ENCODE peak calls at places on chromosomes 11 and 22, in six cellular contexts. E is effector memory CD4-positive, alpha-beta T cell; P is H1; D is pancreas; Z is body of pancreas; I is fibroblast of lung. Q is an unnamed sample. For H3K9me3, the result is how much of the 10 kb centered on the place peaks cover.

GRCh38 chr11:26805001-26805400 is 83.1 kb upstream of the SLC5A12 start:
- DNase-seq in E (no peak), P (no peak), D (no peak), Z (no peak), I (peak), Q (no peak)

GRCh38 chr11:10998674-10999073 is 140.8 kb upstream of the ZBED5 start:
- DNase-seq in E (no peak), P (no peak), D (no peak), Z (no peak), I (no peak), Q (no peak)

GRCh38 chr22:17483670-17484372 is 79.5 kb upstream of the SLC25A18 start:
- DNase-seq in E (no peak), P (no peak), D (no peak), Z (no peak), I (no peak), Q (no peak)

GRCh38 chr11:112785104-112785503 is 176.1 kb upstream of the NCAM1 start:
- DNase-seq in E (no peak), P (no peak), D (no peak), Z (no peak), I (no peak), Q (no peak)

GRCh38 chr11:34029176-34029575 is 22.4 kb upstream of the CAPRIN1 start:
- DNase-seq in E (no peak), P (no peak), D (no peak), Z (no peak), I (no peak), Q (no peak)

GRCh38 chr11:65880844-65881421 is 1.3 kb downstream of the CTSW start:
- DNase-seq in E (no peak), P (no peak), D (no peak), Z (no peak), I (no peak), Q (no peak)

GRCh38 chr22:41256254-41256897 is 15.6 kb upstream of the CHADL start:
- DNase-seq in E (no peak), P (no peak), D (no peak), Z (no peak), I (peak), Q (no peak)

GRCh38 chr11:75422248-75423231 is 10.5 kb downstream of the KLHL35 start:
- DNase-seq in E (no peak), P (no peak), D (peak), Z (peak), I (no peak), Q (no peak)

GRCh38 chr11:1899100-1899499 is 7.4 kb upstream of the PRR33 start:
- DNase-seq in E (no peak), P (no peak), D (no peak), Z (peak), I (no peak), Q (no peak)

GRCh38 chr11:2473361-2474058 is 28.7 kb downstream of the KCNQ1 start:
- DNase-seq in E (no peak), P (no peak), D (no peak), Z (no peak), I (no peak), Q (no peak)

GRCh38 chr11:17591293-17591692 is 44.2 kb downstream of the OTOG start:
- DNase-seq in E (no peak), P (no peak), D (no peak), Z (no peak), I (no peak), Q (no peak)

GRCh38 chr22:24379536-24379935 is 47.9 kb upstream of the ADORA2A start:
- DNase-seq in E (no peak), P (no peak), D (no peak), Z (no peak), I (no peak), Q (no peak)

GRCh38 chr11:2270322-2271076 is at the start of gene ASCL2:
- DNase-seq in E (no peak), P (no peak), D (no peak), Z (no peak), I (no peak), Q (no peak)

GRCh38 chr11:121841487-121842167 is 274.4 kb downstream of the BLID start:
- DNase-seq in E (no peak), P (no peak), D (no peak), Z (peak), I (peak), Q (no peak)

GRCh38 chr11:13896990-13897353 is 65.6 kb upstream of the SPON1 start:
- DNase-seq in E (no peak), P (no peak), D (no peak), Z (no peak), I (no peak), Q (no peak)

GRCh38 chr11:86670179-86670578 is 2.2 kb downstream of the ME3 start:
- DNase-seq in E (no peak), P (no peak), D (no peak), Z (no peak), I (peak), Q (no peak)

GRCh38 chr11:70697701-70698100 is 299.4 kb downstream of the CTTN start:
- DNase-seq in E (no peak), P (no peak), D (no peak), Z (no peak), I (no peak), Q (no peak)

GRCh38 chr11:83744620-83745192 is 458.5 kb upstream of the CCDC90B start:
- DNase-seq in E (no peak), P (no peak), D (no peak), Z (no peak), I (no peak), Q (no peak)

GRCh38 chr11:86495341-86495740 is 120.7 kb downstream of the CCDC81 start:
- DNase-seq in E (no peak), P (no peak), D (no peak), Z (no peak), I (no peak), Q (no peak)

GRCh38 chr11:36878747-36879146 is 280.7 kb upstream of the RAG2 start:
- DNase-seq in E (no peak), P (no peak), D (no peak), Z (no peak), I (no peak), Q (no peak)

GRCh38 chr11:16093889-16094653 is 262.3 kb downstream of the SOX6 start:
- DNase-seq in E (no peak), P (no peak), D (no peak), Z (no peak), I (no peak), Q (no peak)

DNA sequence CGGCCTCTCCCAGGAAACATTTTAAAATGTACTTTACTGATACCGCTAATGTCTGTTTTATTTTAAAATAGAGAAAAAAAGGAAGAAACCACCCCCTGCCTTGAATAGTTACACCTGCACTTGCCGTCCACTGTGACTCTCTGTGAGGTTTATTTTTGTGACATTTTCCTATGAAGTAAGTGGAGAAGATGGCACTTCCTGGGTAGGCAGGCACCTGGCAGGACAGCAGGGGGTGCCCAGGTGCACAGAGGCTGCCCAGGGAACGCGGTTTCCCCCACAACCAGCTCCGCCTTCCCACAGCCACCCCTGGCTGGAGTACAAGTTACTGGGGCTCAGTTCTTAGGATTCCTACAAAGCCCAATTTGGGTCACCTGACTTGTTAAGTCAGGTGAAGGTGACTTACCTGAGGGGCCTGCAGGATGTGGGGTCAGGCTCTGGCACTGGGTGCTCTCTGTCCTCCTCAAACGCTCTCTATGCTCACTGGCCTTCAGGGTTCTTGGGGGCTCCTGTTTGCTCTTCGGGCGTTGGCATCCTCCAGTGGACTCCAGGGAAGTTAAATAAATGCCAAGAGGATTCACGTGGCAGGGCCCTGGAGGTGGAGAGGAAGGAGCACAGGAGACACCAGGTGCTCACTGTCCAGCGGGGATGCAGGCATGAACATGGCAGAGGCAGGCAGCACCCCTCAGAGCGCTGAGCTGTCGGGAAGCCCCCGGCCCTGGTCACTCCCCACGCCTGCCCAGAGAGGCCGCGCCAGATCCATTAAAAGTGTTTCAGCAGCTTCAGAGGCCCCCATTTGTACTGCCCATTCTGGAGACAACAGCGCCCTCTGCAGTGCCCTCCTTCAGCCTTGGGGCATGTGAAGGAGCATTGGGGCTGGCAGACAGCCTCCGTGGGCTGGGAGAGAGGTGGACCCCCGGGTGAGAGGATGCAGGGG is 1021.2 kb downstream of the TBC1D22A start:
- DNase-seq in E (no peak), P (no peak), D (no peak), Z (no peak), I (no peak), Q (no peak)
- H3K9me3 ChIP-seq in E (under half), P (under half), D (under half), Z (under half), I (under half), Q (under half)

DNA sequence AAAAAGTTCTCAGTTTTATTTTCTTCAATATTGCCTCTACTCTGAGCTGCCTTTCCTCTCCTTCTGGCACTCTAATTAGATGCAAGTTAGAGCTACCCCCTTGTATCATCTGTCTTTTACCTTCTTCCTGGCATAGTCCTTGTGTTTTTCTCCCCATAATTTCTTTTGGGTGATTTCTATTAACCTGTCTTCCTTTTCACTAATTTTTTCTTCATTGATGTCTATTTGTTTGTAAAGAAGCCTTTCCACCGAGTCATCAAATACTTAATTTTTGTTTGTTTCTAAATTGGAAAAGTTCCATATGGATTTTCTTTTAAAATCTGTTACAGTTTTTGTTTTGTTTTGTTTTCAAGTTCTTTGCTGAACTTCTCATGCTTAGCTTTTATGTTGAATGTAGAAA is 558.1 kb downstream of the TBC1D22A start:
- DNase-seq in E (no peak), P (no peak), D (no peak), Z (no peak), I (no peak), Q (no peak)
- H3K9me3 ChIP-seq in E (under half), P (half or more), D (under half), Z (under half), I (under half), Q (under half)

GRCh38 chr22:49571326-49571725 is 256.3 kb downstream of the BRD1 start:
- DNase-seq in E (no peak), P (no peak), D (no peak), Z (no peak), I (no peak), Q (no peak)
- H3K9me3 ChIP-seq in E (under half), P (under half), D (under half), Z (under half), I (under half), Q (under half)

DNA sequence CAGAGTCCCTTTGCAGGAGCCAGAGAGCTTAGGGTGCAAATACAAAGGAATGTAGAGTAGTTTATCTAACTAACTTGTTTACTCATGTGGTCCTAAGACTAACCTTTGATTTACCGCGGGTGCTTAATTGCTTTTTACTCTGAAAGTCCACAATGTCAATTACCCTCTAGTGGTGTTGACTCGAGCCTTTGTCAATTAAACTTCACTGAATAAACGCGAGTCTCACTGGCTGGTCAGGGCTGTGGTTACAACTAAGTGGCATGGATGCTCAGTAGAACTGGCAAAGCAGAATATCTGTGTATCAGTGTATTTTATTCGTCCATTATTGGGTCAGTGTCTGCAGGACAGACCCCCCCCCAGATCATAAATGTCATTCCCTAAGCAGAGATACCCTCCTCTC is 181.7 kb downstream of the OR4C45 start:
- DNase-seq in E (no peak), P (no peak), D (no peak), Z (no peak), I (no peak), Q (no peak)
- H3K9me3 ChIP-seq in E (under half), P (under half), D (under half), Z (under half), I (under half), Q (under half)

DNA sequence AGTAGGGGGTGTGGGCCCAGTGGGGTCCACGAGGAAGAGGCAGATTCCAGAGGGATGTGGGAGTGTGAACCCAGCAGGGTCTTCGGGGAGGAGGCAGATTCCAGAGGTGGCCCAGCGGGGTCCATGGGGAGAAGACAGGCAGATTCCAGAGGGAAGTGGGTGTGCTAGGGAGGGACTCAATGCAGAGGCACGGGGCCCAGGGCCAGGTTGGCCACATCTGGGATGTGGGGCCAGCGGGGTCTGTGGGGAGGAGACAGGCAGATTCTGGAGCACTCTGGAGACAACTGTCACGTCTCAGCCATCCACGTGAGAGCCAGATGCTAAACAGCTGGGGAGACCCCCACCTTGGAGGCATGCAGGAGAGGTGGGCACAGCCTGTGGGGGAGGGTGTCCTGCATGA is 582.6 kb downstream of the TBC1D22A start:
- DNase-seq in E (no peak), P (no peak), D (no peak), Z (no peak), I (no peak), Q (no peak)
- H3K9me3 ChIP-seq in E (under half), P (under half), D (under half), Z (under half), I (under half), Q (under half)

GRCh38 chr11:31809543-31809856 is 1.6 kb downstream of the PAX6 start:
- DNase-seq in E (no peak), P (no peak), D (no peak), Z (no peak), I (no peak), Q (no peak)

GRCh38 chr11:31806944-31807790 is 4.0 kb downstream of the PAX6 start:
- DNase-seq in E (no peak), P (no peak), D (no peak), Z (no peak), I (no peak), Q (no peak)

GRCh38 chr11:31808721-31809542 is 2.2 kb downstream of the PAX6 start:
- DNase-seq in E (no peak), P (no peak), D (no peak), Z (no peak), I (no peak), Q (no peak)

GRCh38 chr11:31807791-31808074 is 3.4 kb downstream of the PAX6 start:
- DNase-seq in E (no peak), P (no peak), D (no peak), Z (no peak), I (no peak), Q (no peak)

DNA sequence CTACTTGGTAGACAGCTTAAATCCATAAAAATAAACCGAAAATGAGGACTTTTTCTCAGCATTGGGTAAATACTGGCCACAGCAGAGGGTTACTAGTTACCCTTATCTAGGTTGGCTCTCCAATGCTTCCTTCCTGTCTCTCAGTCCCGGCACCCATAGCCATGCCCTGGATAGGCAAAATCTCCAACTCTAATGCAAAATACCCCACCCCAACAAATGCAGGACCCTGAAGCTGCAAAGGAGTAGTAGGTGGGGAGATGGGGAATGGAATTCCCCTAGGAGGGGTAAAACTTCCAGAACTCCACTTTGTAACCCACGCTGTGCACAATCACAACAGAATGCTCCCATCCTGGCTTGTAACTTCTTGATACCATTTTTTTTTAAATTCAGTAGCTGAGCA is 2.9 kb downstream of the PAX6 start:
- DNase-seq in E (no peak), P (no peak), D (no peak), Z (no peak), I (no peak), Q (no peak)
- H3K9me3 ChIP-seq in E (under half), P (under half), D (under half), Z (under half), I (under half), Q (under half)

Q was measured in T-helper 17 cell.